ENCODE peak calls at places on chromosomes 3 and 15, in five cellular contexts. One of them, this sample, is unnamed.

GRCh38 chr3:197353867-197354180 is 55.4 kb upstream of the DLG1 start:
- DNase-seq in choroid plexus epithelial cell: peak
- DNase-seq in GM13977: no peak
- DNase-seq in ovary: no peak
- DNase-seq in adrenal gland: no peak
- DNase-seq in this sample: no peak

GRCh38 chr3:47365213-47366153 is 15.3 kb upstream of the PTPN23 start:
- DNase-seq in choroid plexus epithelial cell: peak
- DNase-seq in ovary: no peak
- DNase-seq in adrenal gland: peak
- DNase-seq in GM13977: no peak
- DNase-seq in this sample: no peak

GRCh38 chr15:51060058-51060598 is 34.6 kb downstream of the TNFAIP8L3 start:
- DNase-seq in GM13977: no peak
- DNase-seq in ovary: no peak
- DNase-seq in adrenal gland: no peak
- DNase-seq in choroid plexus epithelial cell: no peak
- DNase-seq in this sample: no peak

GRCh38 chr3:49006591-49007067 is 562 bp upstream of the WDR6 start:
- DNase-seq in ovary: peak
- DNase-seq in choroid plexus epithelial cell: peak
- DNase-seq in GM13977: no peak
- DNase-seq in adrenal gland: peak
- DNase-seq in this sample: peak

GRCh38 chr3:8318002-8318649 is 183.5 kb upstream of the LMCD1 start:
- DNase-seq in choroid plexus epithelial cell: peak
- DNase-seq in adrenal gland: no peak
- DNase-seq in GM13977: no peak
- DNase-seq in ovary: no peak
- DNase-seq in this sample: no peak

GRCh38 chr3:119643528-119643927 is 16.9 kb downstream of the POPDC2 start:
- DNase-seq in adrenal gland: no peak
- DNase-seq in ovary: no peak
- DNase-seq in choroid plexus epithelial cell: peak
- DNase-seq in GM13977: no peak
- DNase-seq in this sample: no peak

GRCh38 chr3:49266410-49267170 is 10.4 kb downstream of the C3orf62 start:
- DNase-seq in GM13977: no peak
- DNase-seq in adrenal gland: no peak
- DNase-seq in choroid plexus epithelial cell: no peak
- DNase-seq in ovary: peak
- DNase-seq in this sample: no peak

GRCh38 chr3:145170101-145170500 is 990.9 kb downstream of the PLOD2 start:
- DNase-seq in choroid plexus epithelial cell: peak
- DNase-seq in GM13977: no peak
- DNase-seq in ovary: no peak
- DNase-seq in adrenal gland: no peak
- DNase-seq in this sample: no peak

GRCh38 chr3:134361162-134361831 is 12.9 kb downstream of the AMOTL2 start:
- DNase-seq in adrenal gland: no peak
- DNase-seq in ovary: no peak
- DNase-seq in GM13977: no peak
- DNase-seq in choroid plexus epithelial cell: no peak
- DNase-seq in this sample: no peak

GRCh38 chr3:158456114-158456513 is 114.9 kb upstream of the MLF1 start:
- DNase-seq in choroid plexus epithelial cell: peak
- DNase-seq in GM13977: no peak
- DNase-seq in adrenal gland: no peak
- DNase-seq in ovary: no peak
- DNase-seq in this sample: no peak

GRCh38 chr3:182910939-182911781 is 69.2 kb downstream of the DCUN1D1 start:
- DNase-seq in adrenal gland: no peak
- DNase-seq in choroid plexus epithelial cell: no peak
- DNase-seq in ovary: no peak
- DNase-seq in GM13977: no peak
- DNase-seq in this sample: no peak

GRCh38 chr3:194562986-194563385 is 70.2 kb downstream of the TMEM44 start:
- DNase-seq in GM13977: no peak
- DNase-seq in choroid plexus epithelial cell: no peak
- DNase-seq in ovary: no peak
- DNase-seq in adrenal gland: peak
- DNase-seq in this sample: no peak

GRCh38 chr3:59820352-59820934 is 770.6 kb upstream of the CFAP20DC start:
- DNase-seq in choroid plexus epithelial cell: peak
- DNase-seq in ovary: no peak
- DNase-seq in GM13977: no peak
- DNase-seq in adrenal gland: no peak
- DNase-seq in this sample: no peak

DNA sequence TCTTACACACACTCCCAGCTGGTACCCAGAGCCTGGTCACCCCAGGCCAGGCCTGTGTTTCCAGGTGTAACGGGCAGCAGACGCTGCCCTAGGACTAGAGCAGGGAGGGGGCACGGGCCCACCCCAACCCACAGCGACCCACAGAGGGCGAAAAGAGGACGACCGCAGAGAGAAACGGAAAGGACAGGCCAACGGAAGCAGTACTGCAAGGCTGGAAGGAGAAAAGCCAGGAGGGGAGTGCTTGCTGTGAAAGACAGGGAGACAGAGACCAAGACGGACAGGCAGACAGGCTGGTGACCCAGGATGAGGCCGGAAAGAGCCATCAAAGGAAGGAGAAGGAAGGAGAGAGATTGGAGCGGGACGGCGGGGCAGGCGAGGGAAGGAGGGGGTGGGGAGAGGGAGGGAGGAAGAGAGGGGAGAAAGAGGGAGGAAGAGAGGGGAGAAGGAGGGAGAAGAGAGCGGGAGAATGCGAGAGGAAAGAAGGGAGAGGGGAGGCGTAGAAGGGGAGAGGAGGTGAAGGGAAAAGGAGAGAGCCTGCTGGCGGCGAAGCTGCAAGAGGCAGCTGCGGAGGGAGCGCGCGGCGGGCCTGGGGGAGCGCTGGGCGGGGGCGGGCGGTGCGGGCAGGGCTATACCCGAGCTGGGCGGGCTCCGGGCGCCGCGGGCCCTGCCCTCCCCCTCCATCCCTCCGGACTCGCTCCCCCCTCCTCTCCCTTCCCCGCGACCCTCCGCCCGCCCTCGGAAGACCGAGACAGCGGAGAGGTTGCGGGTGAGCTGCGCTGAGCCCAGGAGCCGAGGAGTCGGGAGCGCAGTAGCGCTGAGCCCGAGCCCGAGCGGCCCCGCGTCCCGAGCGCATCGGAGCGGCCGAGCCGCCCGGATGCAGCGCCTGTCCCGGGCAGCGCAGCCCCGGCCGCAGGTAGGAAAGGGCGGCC is at the start of gene SLC6A1:
- DNase-seq in choroid plexus epithelial cell: no peak
- DNase-seq in GM13977: no peak
- DNase-seq in ovary: peak
- DNase-seq in adrenal gland: peak
- DNase-seq in this sample: peak
- TF ChIP-seq CTCF in choroid plexus epithelial cell: no peak
- TF ChIP-seq CTCF in GM13977: no peak
- TF ChIP-seq CTCF in ovary: no peak
- TF ChIP-seq CTCF in adrenal gland: no peak
- TF ChIP-seq CTCF in this sample: no peak

GRCh38 chr15:43881944-43882343 is 55.1 kb downstream of the WDR76 start:
- DNase-seq in ovary: no peak
- DNase-seq in choroid plexus epithelial cell: peak
- DNase-seq in GM13977: no peak
- DNase-seq in adrenal gland: no peak
- DNase-seq in this sample: peak
- TF ChIP-seq CTCF in ovary: no peak
- TF ChIP-seq CTCF in choroid plexus epithelial cell: peak
- TF ChIP-seq CTCF in GM13977: peak
- TF ChIP-seq CTCF in adrenal gland: no peak
- TF ChIP-seq CTCF in this sample: peak

DNA sequence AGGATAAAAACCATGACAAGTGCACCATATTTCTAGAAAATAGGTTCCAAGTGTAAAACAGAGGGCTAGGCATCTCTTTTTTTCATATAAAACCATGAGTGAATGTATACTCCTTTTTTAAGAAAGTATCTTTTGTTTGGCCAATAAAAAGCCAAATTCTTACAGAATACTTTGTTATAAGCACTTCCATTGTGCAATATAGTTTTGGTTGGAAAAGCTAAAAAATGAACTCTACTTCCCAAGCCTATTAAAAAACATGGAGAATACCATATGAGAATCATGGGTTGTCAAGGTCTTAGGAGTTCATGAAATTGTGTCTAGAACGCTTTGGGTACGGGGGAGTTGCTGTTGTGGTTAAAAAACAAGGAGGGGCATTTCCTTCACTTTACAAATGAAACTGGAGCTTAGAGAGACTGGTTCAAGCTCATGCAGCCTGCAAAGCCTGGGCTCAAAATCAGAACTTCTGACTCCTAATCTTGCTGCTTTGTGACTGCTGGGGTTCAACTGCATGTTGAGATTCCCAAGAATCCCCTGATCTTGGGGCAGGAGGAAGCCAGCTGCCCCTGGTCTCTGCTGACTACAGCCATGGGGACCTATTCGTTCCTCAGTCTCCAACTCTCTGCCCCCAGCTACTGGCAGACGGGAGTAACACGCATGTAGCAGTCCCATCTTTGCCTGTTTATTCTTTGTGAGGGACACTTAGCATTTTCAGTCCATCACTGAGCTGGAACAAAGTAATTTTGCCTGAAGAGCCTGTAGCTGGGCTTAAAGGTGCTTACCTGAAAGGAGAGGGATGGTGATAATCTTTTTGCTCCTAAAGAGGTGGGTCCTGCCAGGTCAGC is 229.1 kb downstream of the CHST2 start:
- DNase-seq in GM13977: no peak
- DNase-seq in choroid plexus epithelial cell: no peak
- DNase-seq in ovary: no peak
- DNase-seq in adrenal gland: no peak
- DNase-seq in this sample: no peak
- TF ChIP-seq CTCF in GM13977: peak
- TF ChIP-seq CTCF in choroid plexus epithelial cell: peak
- TF ChIP-seq CTCF in ovary: no peak
- TF ChIP-seq CTCF in adrenal gland: no peak
- TF ChIP-seq CTCF in this sample: no peak

DNA sequence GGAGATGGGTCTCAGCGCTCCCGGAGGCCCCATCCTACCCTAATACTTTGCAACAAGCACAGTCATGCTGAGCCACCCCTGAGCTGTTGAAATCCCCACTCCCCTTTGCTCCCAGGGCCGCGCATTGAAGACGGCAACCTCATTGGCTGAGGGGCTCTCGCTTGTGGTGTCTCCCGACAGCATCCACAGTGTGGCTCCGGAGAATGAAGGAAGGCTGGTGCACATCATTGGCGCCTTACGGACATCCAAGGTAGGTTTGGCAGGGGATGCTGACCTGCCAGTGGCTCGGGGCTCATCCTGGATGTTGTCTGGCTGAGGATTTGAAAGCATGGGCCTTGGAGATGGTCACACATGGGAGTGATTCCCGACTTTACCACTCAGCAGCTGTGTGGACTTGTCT is 5.9 kb downstream of the TMEM43 start:
- DNase-seq in adrenal gland: no peak
- DNase-seq in ovary: no peak
- DNase-seq in GM13977: no peak
- DNase-seq in choroid plexus epithelial cell: no peak
- DNase-seq in this sample: no peak
- TF ChIP-seq CTCF in adrenal gland: no peak
- TF ChIP-seq CTCF in ovary: no peak
- TF ChIP-seq CTCF in GM13977: no peak
- TF ChIP-seq CTCF in choroid plexus epithelial cell: no peak
- TF ChIP-seq CTCF in this sample: no peak

DNA sequence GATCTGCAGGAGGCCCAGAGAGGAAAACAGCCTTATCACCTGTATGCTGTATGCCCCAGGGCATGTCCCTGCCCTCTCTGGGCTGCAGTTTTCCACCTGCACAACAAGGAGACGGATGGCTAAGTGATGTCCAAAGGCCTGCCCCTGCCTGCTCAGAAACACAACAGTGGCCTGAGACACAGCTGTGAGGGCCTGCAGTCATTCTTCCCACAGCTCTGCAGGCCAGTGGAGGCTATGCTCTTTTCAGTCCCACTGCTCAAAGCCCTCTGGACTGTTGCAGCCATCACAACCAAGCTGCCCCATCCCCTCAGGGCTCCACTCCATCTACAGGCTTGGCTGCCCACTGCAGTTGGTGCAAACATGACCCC is 5.2 kb upstream of the TBC1D2B start:
- DNase-seq in adrenal gland: no peak
- DNase-seq in GM13977: no peak
- DNase-seq in ovary: no peak
- DNase-seq in choroid plexus epithelial cell: no peak
- DNase-seq in this sample: no peak
- TF ChIP-seq CTCF in adrenal gland: no peak
- TF ChIP-seq CTCF in GM13977: no peak
- TF ChIP-seq CTCF in ovary: no peak
- TF ChIP-seq CTCF in choroid plexus epithelial cell: no peak
- TF ChIP-seq CTCF in this sample: no peak

GRCh38 chr3:109113361-109113760 is 4.6 kb downstream of the MORC1 start:
- DNase-seq in ovary: no peak
- DNase-seq in GM13977: no peak
- DNase-seq in adrenal gland: no peak
- DNase-seq in choroid plexus epithelial cell: no peak
- DNase-seq in this sample: no peak

GRCh38 chr3:109118584-109118983 is 650 bp upstream of the MORC1 start:
- DNase-seq in choroid plexus epithelial cell: no peak
- DNase-seq in adrenal gland: no peak
- DNase-seq in GM13977: no peak
- DNase-seq in ovary: no peak
- DNase-seq in this sample: no peak

GRCh38 chr3:109114746-109115145 is 3.2 kb downstream of the MORC1 start:
- DNase-seq in ovary: no peak
- DNase-seq in adrenal gland: no peak
- DNase-seq in GM13977: no peak
- DNase-seq in choroid plexus epithelial cell: no peak
- DNase-seq in this sample: no peak

GRCh38 chr3:109115451-109115850 is 2.5 kb downstream of the MORC1 start:
- DNase-seq in choroid plexus epithelial cell: peak
- DNase-seq in GM13977: no peak
- DNase-seq in ovary: no peak
- DNase-seq in adrenal gland: no peak
- DNase-seq in this sample: no peak

GRCh38 chr3:109117939-109118338 is at the start of gene MORC1:
- DNase-seq in choroid plexus epithelial cell: no peak
- DNase-seq in adrenal gland: no peak
- DNase-seq in GM13977: no peak
- DNase-seq in ovary: no peak
- DNase-seq in this sample: peak
- TF ChIP-seq CTCF in choroid plexus epithelial cell: no peak
- TF ChIP-seq CTCF in adrenal gland: no peak
- TF ChIP-seq CTCF in GM13977: no peak
- TF ChIP-seq CTCF in ovary: no peak
- TF ChIP-seq CTCF in this sample: peak